ENCODE peak calls at places on chromosomes 7 and 10, in six cellular contexts. One of them, this sample, is unnamed.

GRCh38 chr10:17454181-17454800 is at the start of gene ST8SIA6:
- DNase-seq in fibroblast of lung: peak; percentile 49
- DNase-seq in non-pigmented ciliary epithelial cell: no peak
- DNase-seq in AG10803: peak; percentile 43
- DNase-seq in stimulated activated CD4-positive, alpha-beta T cell treated with anti-CD3 and anti-CD28 coated beads, Interleukin-4, amount 100 ng/mL, for 4 hours: peak; percentile 40
- DNase-seq in germinal center: peak; percentile 41
- DNase-seq in this sample: no peak

GRCh38 chr10:50579491-50580259 is 44.1 kb downstream of the SGMS1 start:
- DNase-seq in fibroblast of lung: no peak
- DNase-seq in non-pigmented ciliary epithelial cell: no peak
- DNase-seq in stimulated activated CD4-positive, alpha-beta T cell treated with anti-CD3 and anti-CD28 coated beads, Interleukin-4, amount 100 ng/mL, for 4 hours: no peak
- DNase-seq in AG10803: no peak
- DNase-seq in germinal center: no peak
- DNase-seq in this sample: no peak

GRCh38 chr7:98617051-98617959 is at the start of gene NPTX2:
- DNase-seq in AG10803: peak; percentile 6
- DNase-seq in fibroblast of lung: no peak
- DNase-seq in non-pigmented ciliary epithelial cell: no peak
- DNase-seq in stimulated activated CD4-positive, alpha-beta T cell treated with anti-CD3 and anti-CD28 coated beads, Interleukin-4, amount 100 ng/mL, for 4 hours: peak; percentile 3
- DNase-seq in germinal center: peak; percentile 86
- DNase-seq in this sample: no peak

GRCh38 chr10:72564596-72564995 is 61.3 kb downstream of the MICU1 start:
- DNase-seq in AG10803: peak; percentile 93
- DNase-seq in non-pigmented ciliary epithelial cell: peak; percentile 45
- DNase-seq in fibroblast of lung: peak; percentile 11
- DNase-seq in stimulated activated CD4-positive, alpha-beta T cell treated with anti-CD3 and anti-CD28 coated beads, Interleukin-4, amount 100 ng/mL, for 4 hours: no peak
- DNase-seq in germinal center: no peak
- DNase-seq in this sample: no peak

GRCh38 chr7:22109761-22110160 is 164.1 kb upstream of the CDCA7L start:
- DNase-seq in AG10803: peak; percentile 40
- DNase-seq in germinal center: no peak
- DNase-seq in non-pigmented ciliary epithelial cell: no peak
- DNase-seq in stimulated activated CD4-positive, alpha-beta T cell treated with anti-CD3 and anti-CD28 coated beads, Interleukin-4, amount 100 ng/mL, for 4 hours: peak; percentile 3
- DNase-seq in fibroblast of lung: peak; percentile 44
- DNase-seq in this sample: no peak

GRCh38 chr10:127200646-127201045 is 4.3 kb upstream of the INSYN2A start:
- DNase-seq in fibroblast of lung: no peak
- DNase-seq in stimulated activated CD4-positive, alpha-beta T cell treated with anti-CD3 and anti-CD28 coated beads, Interleukin-4, amount 100 ng/mL, for 4 hours: no peak
- DNase-seq in AG10803: no peak
- DNase-seq in non-pigmented ciliary epithelial cell: no peak
- DNase-seq in germinal center: no peak
- DNase-seq in this sample: no peak

GRCh38 chr10:109403551-109403950 is 519.8 kb downstream of the XPNPEP1 start:
- DNase-seq in AG10803: no peak
- DNase-seq in germinal center: no peak
- DNase-seq in fibroblast of lung: no peak
- DNase-seq in non-pigmented ciliary epithelial cell: no peak
- DNase-seq in stimulated activated CD4-positive, alpha-beta T cell treated with anti-CD3 and anti-CD28 coated beads, Interleukin-4, amount 100 ng/mL, for 4 hours: no peak
- DNase-seq in this sample: no peak

GRCh38 chr10:70174058-70174741 is 3.9 kb upstream of the SAR1A start:
- DNase-seq in fibroblast of lung: no peak
- DNase-seq in non-pigmented ciliary epithelial cell: no peak
- DNase-seq in AG10803: no peak
- DNase-seq in stimulated activated CD4-positive, alpha-beta T cell treated with anti-CD3 and anti-CD28 coated beads, Interleukin-4, amount 100 ng/mL, for 4 hours: no peak
- DNase-seq in germinal center: peak; percentile 23
- DNase-seq in this sample: no peak

GRCh38 chr10:77741746-77742145 is 104.1 kb upstream of the KCNMA1 start:
- DNase-seq in germinal center: no peak
- DNase-seq in fibroblast of lung: peak; percentile 33
- DNase-seq in AG10803: peak; percentile 66
- DNase-seq in stimulated activated CD4-positive, alpha-beta T cell treated with anti-CD3 and anti-CD28 coated beads, Interleukin-4, amount 100 ng/mL, for 4 hours: no peak
- DNase-seq in non-pigmented ciliary epithelial cell: peak; percentile 24
- DNase-seq in this sample: no peak

GRCh38 chr10:511101-511848 is 178.2 kb downstream of the DIP2C start:
- DNase-seq in stimulated activated CD4-positive, alpha-beta T cell treated with anti-CD3 and anti-CD28 coated beads, Interleukin-4, amount 100 ng/mL, for 4 hours: peak; percentile 84
- DNase-seq in AG10803: peak; percentile 93
- DNase-seq in fibroblast of lung: peak; percentile 95
- DNase-seq in non-pigmented ciliary epithelial cell: peak; percentile 78
- DNase-seq in germinal center: peak; percentile 74
- DNase-seq in this sample: peak; percentile 83

GRCh38 chr10:131219955-131220489 is 91.5 kb downstream of the TCERG1L start:
- DNase-seq in fibroblast of lung: no peak
- DNase-seq in non-pigmented ciliary epithelial cell: no peak
- DNase-seq in AG10803: no peak
- DNase-seq in germinal center: no peak
- DNase-seq in stimulated activated CD4-positive, alpha-beta T cell treated with anti-CD3 and anti-CD28 coated beads, Interleukin-4, amount 100 ng/mL, for 4 hours: no peak
- DNase-seq in this sample: no peak

GRCh38 chr10:48429309-48429708 is 122.8 kb downstream of the MAPK8 start:
- DNase-seq in non-pigmented ciliary epithelial cell: no peak
- DNase-seq in stimulated activated CD4-positive, alpha-beta T cell treated with anti-CD3 and anti-CD28 coated beads, Interleukin-4, amount 100 ng/mL, for 4 hours: no peak
- DNase-seq in AG10803: no peak
- DNase-seq in fibroblast of lung: no peak
- DNase-seq in germinal center: no peak
- DNase-seq in this sample: no peak

GRCh38 chr7:21967500-21968099 is 21.9 kb upstream of the CDCA7L start:
- DNase-seq in fibroblast of lung: no peak
- DNase-seq in AG10803: peak; percentile 6
- DNase-seq in non-pigmented ciliary epithelial cell: no peak
- DNase-seq in germinal center: no peak
- DNase-seq in stimulated activated CD4-positive, alpha-beta T cell treated with anti-CD3 and anti-CD28 coated beads, Interleukin-4, amount 100 ng/mL, for 4 hours: no peak
- DNase-seq in this sample: no peak

GRCh38 chr7:116753130-116753529 is 81.1 kb downstream of the MET start:
- DNase-seq in stimulated activated CD4-positive, alpha-beta T cell treated with anti-CD3 and anti-CD28 coated beads, Interleukin-4, amount 100 ng/mL, for 4 hours: no peak
- DNase-seq in fibroblast of lung: no peak
- DNase-seq in germinal center: no peak
- DNase-seq in AG10803: no peak
- DNase-seq in non-pigmented ciliary epithelial cell: no peak
- DNase-seq in this sample: no peak

GRCh38 chr10:43263551-43264323 is 3.1 kb downstream of the RASGEF1A start:
- DNase-seq in germinal center: peak; percentile 3
- DNase-seq in stimulated activated CD4-positive, alpha-beta T cell treated with anti-CD3 and anti-CD28 coated beads, Interleukin-4, amount 100 ng/mL, for 4 hours: no peak
- DNase-seq in AG10803: no peak
- DNase-seq in fibroblast of lung: no peak
- DNase-seq in non-pigmented ciliary epithelial cell: no peak
- DNase-seq in this sample: no peak

GRCh38 chr10:96275685-96276418 is 4.5 kb upstream of the BLNK start:
- DNase-seq in germinal center: no peak
- DNase-seq in fibroblast of lung: no peak
- DNase-seq in stimulated activated CD4-positive, alpha-beta T cell treated with anti-CD3 and anti-CD28 coated beads, Interleukin-4, amount 100 ng/mL, for 4 hours: no peak
- DNase-seq in non-pigmented ciliary epithelial cell: no peak
- DNase-seq in AG10803: no peak
- DNase-seq in this sample: no peak

GRCh38 chr7:77331938-77332695 is 84.0 kb downstream of the GSAP start:
- DNase-seq in stimulated activated CD4-positive, alpha-beta T cell treated with anti-CD3 and anti-CD28 coated beads, Interleukin-4, amount 100 ng/mL, for 4 hours: no peak
- DNase-seq in non-pigmented ciliary epithelial cell: peak; percentile 77
- DNase-seq in germinal center: peak; percentile 75
- DNase-seq in fibroblast of lung: peak; percentile 91
- DNase-seq in AG10803: peak; percentile 85
- DNase-seq in this sample: peak; percentile 86

GRCh38 chr10:117570880-117571279 is 28.3 kb downstream of the EMX2 start:
- DNase-seq in stimulated activated CD4-positive, alpha-beta T cell treated with anti-CD3 and anti-CD28 coated beads, Interleukin-4, amount 100 ng/mL, for 4 hours: no peak
- DNase-seq in non-pigmented ciliary epithelial cell: no peak
- DNase-seq in fibroblast of lung: no peak
- DNase-seq in AG10803: no peak
- DNase-seq in germinal center: no peak
- DNase-seq in this sample: no peak

GRCh38 chr10:85608706-85609105 is 757.9 kb downstream of the GRID1 start:
- DNase-seq in germinal center: no peak
- DNase-seq in AG10803: no peak
- DNase-seq in non-pigmented ciliary epithelial cell: no peak
- DNase-seq in fibroblast of lung: no peak
- DNase-seq in stimulated activated CD4-positive, alpha-beta T cell treated with anti-CD3 and anti-CD28 coated beads, Interleukin-4, amount 100 ng/mL, for 4 hours: no peak
- DNase-seq in this sample: no peak

GRCh38 chr10:17431871-17432311 is 22.5 kb downstream of the ST8SIA6 start:
- DNase-seq in stimulated activated CD4-positive, alpha-beta T cell treated with anti-CD3 and anti-CD28 coated beads, Interleukin-4, amount 100 ng/mL, for 4 hours: no peak
- DNase-seq in germinal center: no peak
- DNase-seq in AG10803: peak; percentile 42
- DNase-seq in non-pigmented ciliary epithelial cell: peak; percentile 20
- DNase-seq in fibroblast of lung: peak; percentile 46
- DNase-seq in this sample: peak; percentile 22

GRCh38 chr10:8776926-8777625 is 722.6 kb downstream of the GATA3 start:
- DNase-seq in stimulated activated CD4-positive, alpha-beta T cell treated with anti-CD3 and anti-CD28 coated beads, Interleukin-4, amount 100 ng/mL, for 4 hours: no peak
- DNase-seq in AG10803: no peak
- DNase-seq in germinal center: no peak
- DNase-seq in non-pigmented ciliary epithelial cell: no peak
- DNase-seq in fibroblast of lung: no peak
- DNase-seq in this sample: no peak

GRCh38 chr7:2760098-2760889 is 72.3 kb downstream of the AMZ1 start:
- DNase-seq in germinal center: no peak
- DNase-seq in fibroblast of lung: peak; percentile 52
- DNase-seq in non-pigmented ciliary epithelial cell: no peak
- DNase-seq in stimulated activated CD4-positive, alpha-beta T cell treated with anti-CD3 and anti-CD28 coated beads, Interleukin-4, amount 100 ng/mL, for 4 hours: no peak
- DNase-seq in AG10803: peak; percentile 58
- DNase-seq in this sample: no peak

GRCh38 chr10:79176949-79177602 is 108.3 kb downstream of the ZMIZ1 start:
- DNase-seq in AG10803: peak; percentile 61
- DNase-seq in non-pigmented ciliary epithelial cell: no peak
- DNase-seq in germinal center: no peak
- DNase-seq in fibroblast of lung: peak; percentile 20
- DNase-seq in stimulated activated CD4-positive, alpha-beta T cell treated with anti-CD3 and anti-CD28 coated beads, Interleukin-4, amount 100 ng/mL, for 4 hours: no peak
- DNase-seq in this sample: no peak

GRCh38 chr10:78865518-78865835 is 203.3 kb upstream of the ZMIZ1 start:
- DNase-seq in AG10803: peak; percentile 29
- DNase-seq in germinal center: no peak
- DNase-seq in stimulated activated CD4-positive, alpha-beta T cell treated with anti-CD3 and anti-CD28 coated beads, Interleukin-4, amount 100 ng/mL, for 4 hours: no peak
- DNase-seq in non-pigmented ciliary epithelial cell: no peak
- DNase-seq in fibroblast of lung: peak; percentile 5
- DNase-seq in this sample: no peak

GRCh38 chr10:133011883-133012282 is 69.5 kb upstream of the CFAP46 start:
- DNase-seq in germinal center: no peak
- DNase-seq in AG10803: no peak
- DNase-seq in non-pigmented ciliary epithelial cell: no peak
- DNase-seq in stimulated activated CD4-positive, alpha-beta T cell treated with anti-CD3 and anti-CD28 coated beads, Interleukin-4, amount 100 ng/mL, for 4 hours: no peak
- DNase-seq in fibroblast of lung: no peak
- DNase-seq in this sample: no peak

GRCh38 chr7:70631732-70632131 is 500.2 kb upstream of the GALNT17 start:
- DNase-seq in AG10803: no peak
- DNase-seq in stimulated activated CD4-positive, alpha-beta T cell treated with anti-CD3 and anti-CD28 coated beads, Interleukin-4, amount 100 ng/mL, for 4 hours: no peak
- DNase-seq in germinal center: no peak
- DNase-seq in non-pigmented ciliary epithelial cell: no peak
- DNase-seq in fibroblast of lung: no peak
- DNase-seq in this sample: no peak

GRCh38 chr10:13808556-13809391 is 222.0 kb downstream of the PRPF18 start:
- DNase-seq in non-pigmented ciliary epithelial cell: no peak
- DNase-seq in fibroblast of lung: peak; percentile 48
- DNase-seq in germinal center: no peak
- DNase-seq in AG10803: no peak
- DNase-seq in stimulated activated CD4-positive, alpha-beta T cell treated with anti-CD3 and anti-CD28 coated beads, Interleukin-4, amount 100 ng/mL, for 4 hours: no peak
- DNase-seq in this sample: no peak

GRCh38 chr7:50315193-50315592 is 10.7 kb downstream of the IKZF1 start:
- DNase-seq in stimulated activated CD4-positive, alpha-beta T cell treated with anti-CD3 and anti-CD28 coated beads, Interleukin-4, amount 100 ng/mL, for 4 hours: no peak
- DNase-seq in germinal center: peak; percentile 6
- DNase-seq in AG10803: no peak
- DNase-seq in fibroblast of lung: no peak
- DNase-seq in non-pigmented ciliary epithelial cell: no peak
- DNase-seq in this sample: no peak

GRCh38 chr7:14115706-14116105 is 126.2 kb upstream of the ETV1 start:
- DNase-seq in stimulated activated CD4-positive, alpha-beta T cell treated with anti-CD3 and anti-CD28 coated beads, Interleukin-4, amount 100 ng/mL, for 4 hours: no peak
- DNase-seq in AG10803: no peak
- DNase-seq in non-pigmented ciliary epithelial cell: no peak
- DNase-seq in germinal center: no peak
- DNase-seq in fibroblast of lung: peak; percentile 15
- DNase-seq in this sample: no peak

GRCh38 chr7:30173058-30173897 is 38.5 kb downstream of the MTURN start:
- DNase-seq in stimulated activated CD4-positive, alpha-beta T cell treated with anti-CD3 and anti-CD28 coated beads, Interleukin-4, amount 100 ng/mL, for 4 hours: no peak
- DNase-seq in non-pigmented ciliary epithelial cell: peak; percentile 31
- DNase-seq in AG10803: peak; percentile 95
- DNase-seq in germinal center: no peak
- DNase-seq in fibroblast of lung: peak; percentile 92
- DNase-seq in this sample: peak; percentile 98

GRCh38 chr10:50431118-50431517 is 179.8 kb upstream of the ASAH2 start:
- DNase-seq in fibroblast of lung: peak; percentile 29
- DNase-seq in germinal center: no peak
- DNase-seq in AG10803: peak; percentile 78
- DNase-seq in stimulated activated CD4-positive, alpha-beta T cell treated with anti-CD3 and anti-CD28 coated beads, Interleukin-4, amount 100 ng/mL, for 4 hours: no peak
- DNase-seq in non-pigmented ciliary epithelial cell: no peak
- DNase-seq in this sample: no peak

This sample was measured in foreskin melanocyte.